ENCODE peak calls at places on chromosomes 16 and 17, in five cellular contexts. W is H9, O is foreskin fibroblast, Q is progenitor cell of endocrine pancreas, T is pancreas. M is an unnamed sample.

GRCh38 chr17:82944990-82945389 is 105.2 kb upstream of the ZNF750 start:
- DNase-seq in W (no peak), O (no peak), Q (no peak), T (no peak), M (no peak)

GRCh38 chr16:10584956-10585561 is 4.7 kb upstream of the EMP2 start:
- DNase-seq in W (no peak), O (peak), Q (no peak), T (no peak), M (no peak)

GRCh38 chr16:23143391-23143790 is 5.9 kb downstream of the USP31 start:
- DNase-seq in W (no peak), O (no peak), Q (no peak), T (no peak), M (no peak)

GRCh38 chr16:48284772-48285409 is 37.6 kb upstream of the ABCC11 start:
- DNase-seq in W (no peak), O (no peak), Q (no peak), T (no peak), M (no peak)

GRCh38 chr16:81158964-81159363 is 62.8 kb upstream of the GCSH start:
- DNase-seq in W (no peak), O (no peak), Q (no peak), T (no peak), M (no peak)

GRCh38 chr17:29345066-29345465 is 45.1 kb upstream of the TAOK1 start:
- DNase-seq in W (no peak), O (no peak), Q (no peak), T (no peak), M (no peak)

GRCh38 chr17:68600123-68600880 is 865 bp downstream of the FAM20A start:
- DNase-seq in W (peak), O (peak), Q (peak), T (peak), M (no peak)

GRCh38 chr16:12319464-12320030 is 343.0 kb downstream of the SNX29 start:
- DNase-seq in W (no peak), O (peak), Q (no peak), T (no peak), M (no peak)

GRCh38 chr17:45170976-45171337 is 9.3 kb downstream of the HEXIM2 start:
- DNase-seq in W (peak), O (peak), Q (no peak), T (peak), M (no peak)

GRCh38 chr17:44766409-44767038 is 7.7 kb downstream of the ADAM11 start:
- DNase-seq in W (peak), O (no peak), Q (no peak), T (peak), M (no peak)

GRCh38 chr16:89658221-89658879 is 714 bp downstream of the SPATA33 start:
- DNase-seq in W (no peak), O (peak), Q (no peak), T (peak), M (no peak)

GRCh38 chr17:8337802-8338744 is 1.6 kb upstream of the ODF4 start:
- DNase-seq in W (no peak), O (peak), Q (no peak), T (no peak), M (no peak)

GRCh38 chr16:31090540-31090939 is 1.8 kb upstream of the PRSS53 start:
- DNase-seq in W (no peak), O (peak), Q (no peak), T (no peak), M (no peak)

GRCh38 chr16:29975811-29976511 is 2.3 kb downstream of the TAOK2 start:
- DNase-seq in W (no peak), O (peak), Q (no peak), T (no peak), M (no peak)

GRCh38 chr16:78742501-78743283 is 643.2 kb downstream of the WWOX start:
- DNase-seq in W (no peak), O (no peak), Q (no peak), T (no peak), M (peak)

GRCh38 chr16:64412578-64413280 is 709.1 kb downstream of the CDH11 start:
- DNase-seq in W (no peak), O (peak), Q (no peak), T (no peak), M (no peak)

GRCh38 chr16:4748682-4749411 is 14.5 kb downstream of the DNAAF8 start:
- DNase-seq in W (no peak), O (no peak), Q (no peak), T (peak), M (no peak)

GRCh38 chr16:23368469-23368868 is 66.4 kb downstream of the SCNN1B start:
- DNase-seq in W (no peak), O (no peak), Q (no peak), T (no peak), M (no peak)

GRCh38 chr17:8696951-8697745 is 47.5 kb downstream of the CCDC42 start:
- DNase-seq in W (peak), O (peak), Q (peak), T (no peak), M (no peak)

GRCh38 chr17:69404398-69404797 is 10.1 kb upstream of the MAP2K6 start:
- DNase-seq in W (no peak), O (peak), Q (no peak), T (no peak), M (no peak)

GRCh38 chr16:57379579-57379978 is 7.3 kb downstream of the CX3CL1 start:
- DNase-seq in W (no peak), O (no peak), Q (no peak), T (no peak), M (no peak)

GRCh38 chr16:86979984-86980553 is 337.1 kb downstream of the C16orf95 start:
- DNase-seq in W (no peak), O (no peak), Q (no peak), T (no peak), M (no peak)

GRCh38 chr16:82252582-82252981 is 82.6 kb upstream of the MPHOSPH6 start:
- DNase-seq in W (no peak), O (no peak), Q (no peak), T (no peak), M (no peak)

GRCh38 chr16:2584742-2585650 is 47.2 kb downstream of the PDPK1 start:
- DNase-seq in W (no peak), O (peak), Q (no peak), T (peak), M (no peak)

GRCh38 chr16:65289022-65289421 is 167.2 kb upstream of the CDH11 start:
- DNase-seq in W (no peak), O (no peak), Q (no peak), T (no peak), M (no peak)

GRCh38 chr17:72843591-72843990 is 248.9 kb downstream of the SLC39A11 start:
- DNase-seq in W (no peak), O (no peak), Q (no peak), T (no peak), M (no peak)

GRCh38 chr17:10482252-10482651 is 12.9 kb upstream of the MYH4 start:
- DNase-seq in W (no peak), O (no peak), Q (no peak), T (no peak), M (no peak)

GRCh38 chr17:47652570-47652969 is 2.9 kb downstream of the KPNB1 start:
- DNase-seq in W (no peak), O (peak), Q (no peak), T (no peak), M (no peak)

GRCh38 chr17:67212716-67213417 is 32.1 kb downstream of the HELZ start:
- DNase-seq in W (no peak), O (peak), Q (no peak), T (no peak), M (no peak)

GRCh38 chr16:1333149-1333812 is at the start of gene BAIAP3:
- DNase-seq in W (peak), O (peak), Q (no peak), T (no peak), M (peak)

GRCh38 chr16:89990799-89991198 is 28.5 kb downstream of the DBNDD1 start:
- DNase-seq in W (no peak), O (no peak), Q (no peak), T (no peak), M (no peak)

GRCh38 chr16:86365513-86366040 is 144.8 kb upstream of the FOXF1 start:
- DNase-seq in W (no peak), O (no peak), Q (no peak), T (no peak), M (no peak)

GRCh38 chr16:84271866-84272265 is 22.8 kb upstream of the WFDC1 start:
- DNase-seq in W (no peak), O (no peak), Q (no peak), T (no peak), M (no peak)

DNA sequence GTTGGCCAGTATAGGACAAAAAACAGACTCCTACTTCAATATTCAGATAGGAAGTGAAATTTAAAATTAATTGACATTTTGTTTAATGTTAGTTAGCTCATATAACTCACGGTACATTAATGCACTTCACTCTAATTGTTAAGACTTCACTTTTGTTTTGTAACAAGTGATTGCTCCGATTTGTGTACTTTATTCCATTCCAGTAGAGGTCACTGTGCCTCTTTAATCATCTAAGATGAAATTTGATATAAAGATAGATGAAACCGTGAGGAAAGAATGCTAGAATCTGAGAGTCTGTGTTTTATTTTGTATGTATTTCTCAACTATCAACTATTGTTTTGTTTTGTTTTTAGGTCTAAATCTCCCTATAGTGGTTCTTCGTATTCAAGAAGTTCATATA is 29.0 kb downstream of the RBBP6 start:
- DNase-seq in W (no peak), O (peak), Q (no peak), T (no peak), M (no peak)
- TF ChIP-seq CTCF in W (no peak), O (peak), Q (peak), T (no peak), M (no peak)

DNA sequence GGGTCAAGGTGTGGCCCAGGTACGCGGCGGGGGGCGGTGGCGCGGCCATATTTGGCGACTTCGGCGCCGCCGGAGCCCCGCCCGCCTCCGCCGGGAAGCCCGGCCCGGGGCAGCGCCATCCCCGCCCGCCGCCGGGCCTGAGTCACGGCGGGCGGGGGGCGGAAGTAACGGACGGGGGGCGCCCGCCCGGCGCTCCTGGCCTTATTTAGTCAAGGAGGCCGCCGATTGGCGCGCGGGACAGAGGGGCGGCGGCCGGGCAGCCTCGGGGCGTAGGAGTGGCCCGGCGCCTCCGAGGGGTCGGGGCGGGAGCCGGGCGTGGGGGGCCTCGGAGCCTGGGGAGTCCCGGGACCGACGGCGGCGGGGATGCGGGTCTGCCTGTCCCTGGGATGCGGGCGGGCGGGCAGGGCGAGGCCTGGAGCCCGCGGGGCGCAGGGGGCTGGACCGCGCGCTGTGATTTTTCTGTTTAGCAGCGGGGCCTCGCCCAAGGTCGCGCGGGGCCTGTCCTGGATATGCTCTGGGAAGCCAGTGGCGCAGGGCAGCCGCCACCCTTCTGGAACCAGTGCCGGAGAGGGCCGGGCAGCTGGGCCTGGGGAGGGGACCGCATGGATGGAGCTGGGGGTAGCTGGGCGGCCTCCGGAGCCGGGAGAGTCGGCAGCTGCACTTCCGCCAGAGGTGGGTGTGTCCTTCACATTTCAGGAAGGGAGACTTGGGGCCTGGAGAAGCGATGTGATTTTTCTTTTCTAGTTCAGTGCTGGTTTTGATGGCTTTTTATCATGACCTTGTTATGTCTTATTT is 2.3 kb upstream of the ACTG1 start:
- DNase-seq in W (peak), O (peak), Q (peak), T (peak), M (peak)
- TF ChIP-seq CTCF in W (no peak), O (no peak), Q (no peak), T (no peak), M (no peak)

GRCh38 chr17:78143214-78144145 is 2.7 kb upstream of the C17orf99 start:
- DNase-seq in W (no peak), O (no peak), Q (no peak), T (peak), M (no peak)

GRCh38 chr17:78142113-78142861 is 3.9 kb upstream of the C17orf99 start:
- DNase-seq in W (no peak), O (peak), Q (no peak), T (peak), M (no peak)

GRCh38 chr17:78140169-78141051 is 5.8 kb upstream of the C17orf99 start:
- DNase-seq in W (peak), O (peak), Q (peak), T (peak), M (peak)

GRCh38 chr17:78144146-78144719 is 2.0 kb upstream of the C17orf99 start:
- DNase-seq in W (no peak), O (peak), Q (no peak), T (peak), M (no peak)

GRCh38 chr17:78141437-78142112 is 4.6 kb upstream of the C17orf99 start:
- DNase-seq in W (no peak), O (no peak), Q (no peak), T (peak), M (no peak)
- TF ChIP-seq CTCF in W (no peak), O (no peak), Q (no peak), T (no peak), M (no peak)

DNA sequence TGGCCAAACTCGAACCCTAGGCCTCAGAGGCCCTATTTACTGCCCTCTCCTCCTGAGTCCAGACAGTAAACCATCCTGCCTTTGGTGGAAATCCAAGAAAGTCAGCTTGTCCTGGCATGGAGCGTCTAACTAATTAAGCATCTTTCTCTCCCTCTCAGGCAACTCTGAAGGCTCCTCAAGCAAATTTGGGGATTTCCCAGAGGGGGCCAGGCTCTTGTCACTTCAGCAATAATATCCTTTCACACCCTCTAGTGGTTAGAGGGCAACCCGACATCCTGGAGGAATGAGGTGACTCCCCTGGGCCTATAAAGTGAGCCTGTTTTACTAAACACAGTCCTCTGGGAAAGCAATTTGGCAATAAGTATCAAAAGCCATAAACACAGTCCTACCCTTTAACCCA is 60.4 kb downstream of the NOG start:
- DNase-seq in W (peak), O (peak), Q (no peak), T (no peak), M (no peak)
- TF ChIP-seq CTCF in W (peak), O (peak), Q (peak), T (no peak), M (no peak)

DNA sequence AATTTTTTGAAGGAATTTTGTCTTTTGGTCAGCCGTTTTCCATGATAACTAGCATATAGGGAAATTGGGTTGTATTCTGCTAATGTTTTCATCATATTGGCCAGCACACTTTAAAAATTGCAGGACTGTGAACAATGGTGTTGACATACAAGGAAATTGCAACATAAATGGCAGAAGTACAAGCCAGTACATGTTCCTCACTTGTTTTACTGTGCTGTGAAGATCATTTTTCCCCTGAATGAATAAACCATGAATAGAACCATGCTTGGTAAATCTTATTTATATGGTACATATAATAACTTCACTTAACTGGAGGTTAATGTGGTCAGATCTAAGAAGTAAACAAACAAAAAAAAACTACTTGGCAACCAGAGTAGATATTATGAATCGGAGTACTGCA is 22.8 kb downstream of the OMG start:
- DNase-seq in W (no peak), O (peak), Q (no peak), T (no peak), M (no peak)
- TF ChIP-seq CTCF in W (no peak), O (no peak), Q (no peak), T (no peak), M (no peak)

DNA sequence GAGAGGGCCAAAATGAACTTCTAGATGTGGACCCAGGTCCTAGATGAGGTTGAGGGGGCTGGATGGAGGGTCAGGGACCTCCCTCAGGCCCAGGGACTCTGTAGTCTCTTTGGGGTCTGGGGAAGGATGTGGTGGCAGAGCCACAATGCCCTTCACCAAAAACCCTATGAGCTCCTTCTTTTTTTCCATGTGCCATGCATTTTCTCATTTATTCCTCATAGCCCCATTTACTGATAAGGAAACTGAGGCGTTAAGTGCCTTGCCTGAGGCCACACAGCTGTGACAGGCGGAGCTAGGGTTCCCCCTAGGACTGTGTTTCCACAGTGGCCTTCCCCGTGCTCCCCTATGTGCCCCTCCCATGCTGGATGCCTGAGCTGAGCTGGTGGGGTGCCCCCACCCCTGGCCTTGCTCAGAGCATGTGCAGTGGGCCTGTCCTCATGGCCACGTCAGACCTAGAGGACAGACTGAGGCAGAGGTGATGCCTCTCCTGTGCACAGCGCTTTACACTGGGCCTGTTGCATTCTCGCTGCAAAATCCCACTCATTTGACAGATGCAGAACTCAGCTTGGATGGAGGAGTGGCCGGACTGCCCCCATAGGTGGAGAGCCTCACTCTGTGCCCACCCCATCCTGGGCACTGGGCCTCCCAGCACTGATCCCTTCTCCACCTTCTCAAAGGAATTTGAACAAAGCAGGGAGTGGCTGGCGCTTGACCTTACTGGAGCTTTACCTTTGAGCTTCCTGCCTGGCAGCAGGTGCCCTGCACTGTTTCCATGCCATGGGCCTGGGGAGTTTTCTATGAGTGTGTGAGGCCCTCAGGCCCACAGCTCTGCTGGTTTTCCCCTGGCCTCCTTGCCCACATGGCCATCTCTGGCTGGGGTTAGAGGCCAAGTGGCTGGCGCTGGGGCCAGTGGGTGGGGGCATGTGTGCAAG is 2.5 kb downstream of the MAP2K3 start:
- DNase-seq in W (no peak), O (no peak), Q (no peak), T (peak), M (peak)
- TF ChIP-seq CTCF in W (no peak), O (no peak), Q (no peak), T (no peak), M (no peak)

GRCh38 chr16:20798364-20798763 is 7.9 kb downstream of the ERI2 start:
- DNase-seq in W (no peak), O (no peak), Q (no peak), T (no peak), M (no peak)

GRCh38 chr16:20803192-20803560 is 3.1 kb downstream of the ERI2 start:
- DNase-seq in W (no peak), O (peak), Q (no peak), T (no peak), M (no peak)

GRCh38 chr16:20801278-20801677 is 5.0 kb downstream of the ERI2 start:
- DNase-seq in W (no peak), O (no peak), Q (no peak), T (no peak), M (no peak)

GRCh38 chr16:20803561-20804214 is 2.6 kb downstream of the ERI2 start:
- DNase-seq in W (no peak), O (peak), Q (no peak), T (no peak), M (no peak)

DNA sequence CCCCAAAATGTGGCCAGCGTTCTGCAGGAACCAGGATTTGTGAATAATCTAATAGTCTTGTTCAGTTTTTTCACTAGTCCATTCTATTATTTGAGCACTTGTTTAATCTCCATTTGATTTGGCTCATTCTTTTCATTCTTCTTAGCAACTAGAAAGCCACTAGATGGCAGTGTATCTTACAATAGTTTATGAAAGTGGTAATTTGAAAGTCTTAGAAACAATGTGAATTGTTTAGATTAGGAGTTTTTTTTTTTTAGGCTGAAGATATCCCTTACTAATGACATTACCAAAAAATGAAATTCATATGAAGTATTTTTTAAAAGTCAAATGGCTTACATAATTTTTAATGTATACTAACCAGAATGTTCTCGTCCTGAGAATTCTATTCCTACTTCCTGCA is 6.7 kb downstream of the ERI2 start:
- DNase-seq in W (no peak), O (peak), Q (no peak), T (no peak), M (no peak)
- TF ChIP-seq CTCF in W (peak), O (peak), Q (peak), T (peak), M (no peak)

GRCh38 chr17:77281024-77281903 is 140.5 kb downstream of the SEC14L1 start:
- DNase-seq in W (peak), O (peak), Q (peak), T (peak), M (peak)
- TF ChIP-seq CTCF in W (peak), O (no peak), Q (peak), T (no peak), M (no peak)